ENCODE peak calls at places on chromosomes 11 and 22, in six cellular contexts. One of them, this sample, is unnamed.

GRCh38 chr11:78313181-78313788 is 104.3 kb downstream of the GAB2 start:
- DNase-seq in HFFc6: peak; percentile 63
- DNase-seq in thyroid gland: no peak
- DNase-seq in fibroblast of villous mesenchyme: peak; percentile 67
- DNase-seq in stimulated activated CD4-positive, alpha-beta T cell treated with anti-CD3 and anti-CD28 coated beads, Interleukin-4, amount 100 ng/mL, for 1 hour: no peak
- DNase-seq in IMR-90: peak; percentile 79
- DNase-seq in this sample: no peak

GRCh38 chr11:29319231-29319630 is 697.6 kb downstream of the KCNA4 start:
- DNase-seq in stimulated activated CD4-positive, alpha-beta T cell treated with anti-CD3 and anti-CD28 coated beads, Interleukin-4, amount 100 ng/mL, for 1 hour: no peak
- DNase-seq in IMR-90: peak; percentile 62
- DNase-seq in HFFc6: no peak
- DNase-seq in fibroblast of villous mesenchyme: peak; percentile 69
- DNase-seq in thyroid gland: no peak
- DNase-seq in this sample: no peak

GRCh38 chr11:14012836-14013235 is 50.3 kb downstream of the SPON1 start:
- DNase-seq in HFFc6: no peak
- DNase-seq in fibroblast of villous mesenchyme: no peak
- DNase-seq in IMR-90: peak; percentile 67
- DNase-seq in thyroid gland: no peak
- DNase-seq in stimulated activated CD4-positive, alpha-beta T cell treated with anti-CD3 and anti-CD28 coated beads, Interleukin-4, amount 100 ng/mL, for 1 hour: no peak
- DNase-seq in this sample: no peak

GRCh38 chr22:24146190-24146616 is 35.1 kb upstream of the SUSD2 start:
- DNase-seq in thyroid gland: peak; percentile 84
- DNase-seq in stimulated activated CD4-positive, alpha-beta T cell treated with anti-CD3 and anti-CD28 coated beads, Interleukin-4, amount 100 ng/mL, for 1 hour: no peak
- DNase-seq in IMR-90: peak; percentile 83
- DNase-seq in HFFc6: peak; percentile 56
- DNase-seq in fibroblast of villous mesenchyme: peak; percentile 96
- DNase-seq in this sample: peak; percentile 5

GRCh38 chr22:47628477-47629272 is 866.2 kb downstream of the TBC1D22A start:
- DNase-seq in stimulated activated CD4-positive, alpha-beta T cell treated with anti-CD3 and anti-CD28 coated beads, Interleukin-4, amount 100 ng/mL, for 1 hour: no peak
- DNase-seq in fibroblast of villous mesenchyme: no peak
- DNase-seq in IMR-90: no peak
- DNase-seq in HFFc6: no peak
- DNase-seq in thyroid gland: no peak
- DNase-seq in this sample: no peak

GRCh38 chr11:70494559-70495350 is 96.4 kb downstream of the CTTN start:
- DNase-seq in IMR-90: no peak
- DNase-seq in HFFc6: no peak
- DNase-seq in stimulated activated CD4-positive, alpha-beta T cell treated with anti-CD3 and anti-CD28 coated beads, Interleukin-4, amount 100 ng/mL, for 1 hour: no peak
- DNase-seq in thyroid gland: no peak
- DNase-seq in fibroblast of villous mesenchyme: no peak
- DNase-seq in this sample: no peak

GRCh38 chr22:37226514-37226913 is 14.2 kb upstream of the SSTR3 start:
- DNase-seq in thyroid gland: no peak
- DNase-seq in HFFc6: no peak
- DNase-seq in stimulated activated CD4-positive, alpha-beta T cell treated with anti-CD3 and anti-CD28 coated beads, Interleukin-4, amount 100 ng/mL, for 1 hour: no peak
- DNase-seq in IMR-90: no peak
- DNase-seq in fibroblast of villous mesenchyme: no peak
- DNase-seq in this sample: no peak

GRCh38 chr11:96065379-96065778 is 141.5 kb upstream of the MTMR2 start:
- DNase-seq in IMR-90: peak; percentile 21
- DNase-seq in HFFc6: peak; percentile 27
- DNase-seq in fibroblast of villous mesenchyme: no peak
- DNase-seq in stimulated activated CD4-positive, alpha-beta T cell treated with anti-CD3 and anti-CD28 coated beads, Interleukin-4, amount 100 ng/mL, for 1 hour: no peak
- DNase-seq in thyroid gland: no peak
- DNase-seq in this sample: no peak

GRCh38 chr11:76919887-76920746 is 59.4 kb downstream of the ACER3 start:
- DNase-seq in fibroblast of villous mesenchyme: peak; percentile 87
- DNase-seq in stimulated activated CD4-positive, alpha-beta T cell treated with anti-CD3 and anti-CD28 coated beads, Interleukin-4, amount 100 ng/mL, for 1 hour: peak; percentile 29
- DNase-seq in thyroid gland: peak; percentile 92
- DNase-seq in IMR-90: peak; percentile 81
- DNase-seq in HFFc6: peak; percentile 83
- DNase-seq in this sample: peak; percentile 68

GRCh38 chr22:31343235-31344191 is 2.6 kb downstream of the PATZ1 start:
- DNase-seq in HFFc6: no peak
- DNase-seq in thyroid gland: peak; percentile 97
- DNase-seq in stimulated activated CD4-positive, alpha-beta T cell treated with anti-CD3 and anti-CD28 coated beads, Interleukin-4, amount 100 ng/mL, for 1 hour: peak; percentile 26
- DNase-seq in fibroblast of villous mesenchyme: peak; percentile 18
- DNase-seq in IMR-90: peak; percentile 26
- DNase-seq in this sample: no peak

GRCh38 chr11:111331711-111332479 is 33.5 kb downstream of the POU2AF3 start:
- DNase-seq in stimulated activated CD4-positive, alpha-beta T cell treated with anti-CD3 and anti-CD28 coated beads, Interleukin-4, amount 100 ng/mL, for 1 hour: no peak
- DNase-seq in fibroblast of villous mesenchyme: no peak
- DNase-seq in HFFc6: peak; percentile 37
- DNase-seq in thyroid gland: no peak
- DNase-seq in IMR-90: peak; percentile 45
- DNase-seq in this sample: no peak

GRCh38 chr11:89405629-89406028 is 85.5 kb downstream of the NOX4 start:
- DNase-seq in stimulated activated CD4-positive, alpha-beta T cell treated with anti-CD3 and anti-CD28 coated beads, Interleukin-4, amount 100 ng/mL, for 1 hour: no peak
- DNase-seq in IMR-90: no peak
- DNase-seq in fibroblast of villous mesenchyme: peak; percentile 1
- DNase-seq in HFFc6: no peak
- DNase-seq in thyroid gland: no peak
- DNase-seq in this sample: no peak

GRCh38 chr11:107157146-107157808 is 139.0 kb upstream of the GUCY1A2 start:
- DNase-seq in stimulated activated CD4-positive, alpha-beta T cell treated with anti-CD3 and anti-CD28 coated beads, Interleukin-4, amount 100 ng/mL, for 1 hour: no peak
- DNase-seq in thyroid gland: no peak
- DNase-seq in fibroblast of villous mesenchyme: no peak
- DNase-seq in HFFc6: no peak
- DNase-seq in IMR-90: no peak
- DNase-seq in this sample: no peak

GRCh38 chr22:30435674-30436126 is 10.1 kb downstream of the MTFP1 start:
- DNase-seq in IMR-90: no peak
- DNase-seq in fibroblast of villous mesenchyme: no peak
- DNase-seq in HFFc6: no peak
- DNase-seq in thyroid gland: peak; percentile 18
- DNase-seq in stimulated activated CD4-positive, alpha-beta T cell treated with anti-CD3 and anti-CD28 coated beads, Interleukin-4, amount 100 ng/mL, for 1 hour: peak; percentile 69
- DNase-seq in this sample: no peak

GRCh38 chr11:110327508-110327907 is 31.1 kb upstream of the RDX start:
- DNase-seq in stimulated activated CD4-positive, alpha-beta T cell treated with anti-CD3 and anti-CD28 coated beads, Interleukin-4, amount 100 ng/mL, for 1 hour: no peak
- DNase-seq in thyroid gland: no peak
- DNase-seq in fibroblast of villous mesenchyme: no peak
- DNase-seq in HFFc6: no peak
- DNase-seq in IMR-90: no peak
- DNase-seq in this sample: no peak

GRCh38 chr22:17695986-17696385 is 57.4 kb downstream of the BCL2L13 start:
- DNase-seq in IMR-90: no peak
- DNase-seq in thyroid gland: no peak
- DNase-seq in stimulated activated CD4-positive, alpha-beta T cell treated with anti-CD3 and anti-CD28 coated beads, Interleukin-4, amount 100 ng/mL, for 1 hour: no peak
- DNase-seq in HFFc6: no peak
- DNase-seq in fibroblast of villous mesenchyme: no peak
- DNase-seq in this sample: no peak

This sample was measured in RCC 7860.